ENCODE peak calls at places on chromosomes 6 and 20, in nine cellular contexts. X is ovary, Q is right lobe of liver, S is stomach, T is A549, D is prostate gland, R is body of pancreas, G is suprapubic skin, J is heart left ventricle. N is an unnamed sample.

GRCh38 chr6:165263-165662 is 127.0 kb upstream of the DUSP22 start:
- DNase-seq in X (no peak), Q (no peak), S (no peak), T (no peak), D (no peak), R (no peak), G (no peak), J (no peak), N (no peak)

GRCh38 chr20:4942336-4942735 is 59.0 kb downstream of the SLC23A2 start:
- DNase-seq in X (no peak), Q (no peak), S (no peak), T (no peak), D (no peak), R (no peak), G (no peak), J (no peak), N (no peak)

GRCh38 chr6:128600397-128600951 is 80.1 kb upstream of the PTPRK start:
- DNase-seq in X (no peak), Q (no peak), S (no peak), T (peak; percentile 2), D (no peak), R (no peak), G (no peak), J (no peak), N (no peak)

GRCh38 chr6:67736161-67736560 is 898.9 kb upstream of the ADGRB3 start:
- DNase-seq in X (no peak), Q (no peak), S (no peak), T (no peak), D (no peak), R (no peak), G (no peak), J (no peak), N (no peak)

GRCh38 chr6:100462396-100462795 is 2.3 kb downstream of the SIM1 start:
- DNase-seq in X (no peak), Q (no peak), S (no peak), T (no peak), D (no peak), R (no peak), G (no peak), J (no peak), N (no peak)

GRCh38 chr6:17703256-17703694 is 3.5 kb downstream of the NUP153 start:
- DNase-seq in X (no peak), Q (no peak), S (no peak), T (no peak), D (no peak), R (peak; percentile 47), G (no peak), J (no peak), N (no peak)

GRCh38 chr20:56200456-56200855 is 48.1 kb upstream of the MC3R start:
- DNase-seq in X (no peak), Q (no peak), S (no peak), T (no peak), D (no peak), R (no peak), G (no peak), J (no peak), N (no peak)

GRCh38 chr6:170393033-170393432 is 86.5 kb downstream of the FAM120B start:
- DNase-seq in X (no peak), Q (no peak), S (no peak), T (no peak), D (no peak), R (no peak), G (no peak), J (no peak), N (peak; percentile 69)

GRCh38 chr20:59942245-59942644 is 2.1 kb downstream of the FAM217B start:
- DNase-seq in X (no peak), Q (no peak), S (no peak), T (no peak), D (no peak), R (no peak), G (no peak), J (no peak), N (no peak)

GRCh38 chr20:23540624-23541023 is 27.7 kb downstream of the CST9L start:
- DNase-seq in X (no peak), Q (no peak), S (no peak), T (no peak), D (no peak), R (no peak), G (no peak), J (no peak), N (no peak)

DNA sequence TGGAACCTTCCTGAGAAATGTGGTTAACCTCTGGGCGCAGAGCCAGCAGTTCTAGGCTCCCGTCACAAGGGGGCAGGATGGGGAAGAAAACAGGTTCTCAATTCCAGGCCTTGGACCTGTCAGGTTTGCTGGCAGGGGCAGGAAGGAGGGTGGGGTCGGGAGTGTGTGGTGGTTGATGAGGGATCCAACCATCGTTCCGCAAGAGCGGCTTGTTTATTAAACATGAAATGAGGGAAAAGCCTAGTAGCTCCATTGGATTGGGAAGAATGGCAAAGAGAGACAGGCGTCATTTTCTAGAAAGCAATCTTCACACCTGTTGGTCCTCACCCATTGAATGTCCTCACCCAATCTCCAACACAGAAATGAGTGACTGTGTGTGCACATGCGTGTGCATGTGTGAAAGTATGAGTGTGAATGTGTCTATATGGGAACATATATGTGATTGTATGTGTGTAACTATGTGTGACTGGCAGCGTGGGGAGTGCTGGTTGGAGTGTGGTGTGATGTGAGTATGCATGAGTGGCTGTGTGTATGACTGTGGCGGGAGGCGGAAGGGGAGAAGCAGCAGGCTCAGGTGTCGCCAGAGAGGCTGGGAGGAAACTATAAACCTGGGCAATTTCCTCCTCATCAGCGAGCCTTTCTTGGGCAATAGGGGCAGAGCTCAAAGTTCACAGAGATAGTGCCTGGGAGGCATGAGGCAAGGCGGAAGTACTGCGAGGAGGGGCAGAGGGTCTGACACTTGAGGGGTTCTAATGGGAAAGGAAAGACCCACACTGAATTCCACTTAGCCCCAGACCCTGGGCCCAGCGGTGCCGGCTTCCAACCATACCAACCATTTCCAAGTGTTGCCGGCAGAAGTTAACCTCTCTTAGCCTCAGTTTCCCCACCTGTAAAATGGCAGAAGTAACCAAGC is 29.6 kb downstream of the SRSF3 start:
- DNase-seq in X (peak; percentile 95), Q (peak; percentile 86), S (peak; percentile 93), T (peak; percentile 74), D (peak; percentile 89), R (peak; percentile 90), G (peak; percentile 93), J (peak; percentile 85), N (peak; percentile 92)
- H3K27ac ChIP-seq in X (peak overlapping the region; percentile 76), Q (no peak overlapping the region), S (no peak overlapping the region), T (peak overlapping the region; percentile 55), D (no peak overlapping the region), R (no peak overlapping the region), G (no peak overlapping the region), J (no peak overlapping the region), N (peak overlapping the region; percentile 60)

DNA sequence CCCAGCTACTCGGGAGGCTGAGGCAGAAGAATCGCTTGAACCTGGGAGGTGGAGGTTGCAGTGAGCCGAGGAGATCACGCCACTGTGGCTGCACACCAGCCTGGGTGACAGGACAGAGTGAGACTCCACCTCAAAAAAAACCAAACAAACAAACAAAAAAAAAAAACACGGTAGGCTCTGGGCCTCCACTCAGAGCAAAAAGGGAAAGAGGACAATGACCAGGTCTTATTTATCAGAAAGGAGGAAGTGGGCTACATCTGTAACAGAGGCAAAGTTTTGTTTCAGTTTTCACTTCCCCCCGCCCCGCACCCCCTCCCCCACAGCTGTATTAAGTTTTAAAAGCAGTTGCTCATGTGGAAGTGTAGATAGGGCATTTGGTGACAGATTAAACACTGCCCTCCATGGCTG is 114.7 kb downstream of the RCAN2 start:
- DNase-seq in X (no peak), Q (no peak), S (no peak), T (no peak), D (no peak), R (no peak), G (no peak), J (no peak), N (no peak)
- TF ChIP-seq CTCF in X (no peak), Q (no peak), S (no peak), T (no peak), D (no peak), R (no peak), G (no peak), J (no peak), N (no peak)

DNA sequence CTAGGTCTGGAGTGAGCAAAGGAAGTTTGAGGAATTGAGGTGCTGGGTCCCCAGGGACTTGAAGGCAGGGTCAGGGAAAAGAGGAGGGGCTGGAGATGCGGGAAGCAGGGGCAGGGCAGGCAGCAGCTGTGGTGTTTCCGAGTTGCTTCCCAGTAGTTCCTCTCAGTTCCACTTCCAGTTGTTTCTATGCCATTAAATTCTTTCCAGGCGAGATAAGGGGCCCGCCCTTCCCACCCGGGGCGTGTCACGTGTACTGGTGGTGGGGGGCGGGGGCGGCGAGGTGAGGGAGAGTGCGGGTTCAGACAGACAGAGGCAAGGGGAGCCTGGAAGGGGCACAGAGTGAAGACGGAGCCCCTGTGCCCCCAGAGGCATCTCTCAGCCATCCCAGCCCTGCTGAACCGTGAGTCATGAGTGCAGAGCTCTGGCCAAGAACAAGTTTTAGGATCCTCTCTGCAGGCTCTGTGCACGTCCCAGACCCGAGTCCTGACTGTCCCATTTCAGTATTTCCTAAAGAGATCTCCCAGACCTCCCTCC is 977 bp downstream of the TNXB start:
- DNase-seq in X (peak; percentile 78), Q (no peak), S (peak; percentile 56), T (no peak), D (no peak), R (peak; percentile 56), G (no peak), J (peak; percentile 83), N (no peak)
- TF ChIP-seq POLR2A in X (peak; percentile 47), Q (no peak), S (no peak), T (no peak), D (no peak), R (peak; percentile 8), G (no peak), J (no peak), N (no peak)

GRCh38 chr6:4351506-4351852 is 216.1 kb upstream of the ECI2 start:
- DNase-seq in X (no peak), Q (no peak), S (no peak), T (no peak), D (no peak), R (no peak), G (no peak), J (no peak), N (no peak)

GRCh38 chr6:4351857-4352669 is 216.7 kb upstream of the ECI2 start:
- DNase-seq in X (peak; percentile 46), Q (no peak), S (peak; percentile 28), T (peak; percentile 64), D (peak; percentile 8), R (peak; percentile 41), G (peak; percentile 82), J (peak; percentile 85), N (no peak)

GRCh38 chr6:4350571-4351505 is 215.5 kb upstream of the ECI2 start:
- DNase-seq in X (no peak), Q (no peak), S (no peak), T (no peak), D (no peak), R (no peak), G (no peak), J (peak; percentile 55), N (peak; percentile 86)

GRCh38 chr6:4354181-4354580 is 218.8 kb upstream of the ECI2 start:
- DNase-seq in X (no peak), Q (no peak), S (peak; percentile 22), T (no peak), D (no peak), R (no peak), G (no peak), J (no peak), N (no peak)

DNA sequence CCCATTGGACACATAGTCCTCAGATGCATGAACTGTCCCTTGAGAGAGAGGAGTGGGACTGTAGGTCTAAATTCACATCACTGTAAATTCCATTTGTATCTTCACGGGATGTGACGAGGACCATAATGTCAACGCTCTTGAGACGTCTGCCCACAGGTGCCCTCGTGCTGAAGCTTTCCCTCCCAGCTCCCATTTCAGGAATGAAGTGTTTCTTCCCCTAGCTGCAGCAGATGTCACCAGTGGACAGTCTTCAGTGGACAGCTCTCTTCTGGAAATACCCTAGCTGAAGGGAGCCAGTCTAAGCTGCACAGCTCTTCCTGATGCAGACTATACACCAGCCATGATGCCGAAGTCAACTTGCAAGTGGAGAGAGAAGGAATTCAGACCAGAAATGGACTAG is 217.4 kb upstream of the ECI2 start:
- DNase-seq in X (no peak), Q (no peak), S (peak; percentile 14), T (no peak), D (no peak), R (no peak), G (no peak), J (no peak), N (no peak)
- H3K27ac ChIP-seq in X (no peak overlapping the region), Q (no peak overlapping the region), S (no peak overlapping the region), T (peak overlapping the region; percentile 89), D (no peak overlapping the region), R (no peak overlapping the region), G (no peak overlapping the region), J (peak overlapping the region; percentile 83), N (peak overlapping the region; percentile 74)

N was measured in vagina.